ENCODE peak calls at places on chromosome 1, in six cellular contexts. S is stimulated activated CD8-positive, alpha-beta memory T cell treated with anti-CD3 and anti-CD28 coated beads, Interleukin-15, amount 100 ng/mL, for 1 hour; I is OCI-LY7; G is hippocampal formation; D is C1 segment of cervical spinal cord; C is brain pericyte. P is an unnamed sample.

GRCh38 chr1:218164111-218164929 is 120.8 kb upstream of the RRP15 start:
- DNase-seq in C (no peak), D (no peak), I (peak), S (no peak), G (no peak), P (peak)

GRCh38 chr1:101221945-101222429 is 14.8 kb upstream of the S1PR1 start:
- DNase-seq in S (no peak), C (no peak), G (no peak), D (no peak), I (peak), P (no peak)

GRCh38 chr1:32958827-32959226 is 5.8 kb downstream of the RNF19B start:
- DNase-seq in I (no peak), D (no peak), G (no peak), S (no peak), C (no peak), P (no peak)

GRCh38 chr1:2095981-2096736 is 45.9 kb downstream of the PRKCZ start:
- DNase-seq in D (no peak), S (no peak), C (no peak), G (no peak), I (no peak), P (no peak)

GRCh38 chr1:228144213-228145049 is 4.4 kb downstream of the GUK1 start:
- DNase-seq in I (no peak), D (no peak), G (no peak), C (no peak), S (no peak), P (no peak)

GRCh38 chr1:245370905-245371581 is 216.3 kb downstream of the KIF26B start:
- DNase-seq in I (no peak), G (no peak), C (no peak), D (no peak), S (no peak), P (no peak)

GRCh38 chr1:62389531-62389930 is 47.3 kb upstream of the USP1 start:
- DNase-seq in I (no peak), S (no peak), C (no peak), D (no peak), G (no peak), P (no peak)

GRCh38 chr1:171595324-171595723 is 26.7 kb upstream of the MYOCOS start:
- DNase-seq in G (no peak), S (no peak), I (no peak), D (no peak), C (no peak), P (no peak)

GRCh38 chr1:7292033-7292681 is 478.9 kb upstream of the VAMP3 start:
- DNase-seq in S (no peak), C (no peak), G (no peak), D (no peak), I (no peak), P (no peak)

GRCh38 chr1:226677121-226678020 is 61.7 kb downstream of the ITPKB start:
- DNase-seq in D (peak), I (peak), G (peak), S (peak), C (no peak), P (peak)

GRCh38 chr1:9275567-9276034 is 17.1 kb upstream of the SPSB1 start:
- DNase-seq in G (no peak), D (no peak), I (peak), S (peak), C (peak), P (no peak)

GRCh38 chr1:27618341-27619067 is 14.6 kb upstream of the AHDC1 start:
- DNase-seq in C (no peak), G (no peak), S (no peak), D (no peak), I (no peak), P (no peak)

GRCh38 chr1:200153277-200154055 is 126.0 kb downstream of the NR5A2 start:
- DNase-seq in C (no peak), I (peak), G (no peak), S (no peak), D (no peak), P (no peak)

GRCh38 chr1:33302325-33302724 is 18.6 kb downstream of the A3GALT2 start:
- DNase-seq in D (no peak), G (no peak), I (peak), S (no peak), C (no peak), P (no peak)

GRCh38 chr1:48571303-48571987 is 99.4 kb upstream of the SPATA6 start:
- DNase-seq in S (no peak), C (no peak), D (no peak), G (no peak), I (no peak), P (no peak)

GRCh38 chr1:155463865-155464264 is 98.7 kb downstream of the ASH1L start:
- DNase-seq in C (no peak), G (no peak), S (no peak), D (no peak), I (no peak), P (no peak)

GRCh38 chr1:30760596-30761311 is 3.2 kb upstream of the LAPTM5 start:
- DNase-seq in D (no peak), I (peak), S (no peak), G (no peak), C (no peak), P (no peak)

GRCh38 chr1:211606914-211607751 is 28.2 kb upstream of the SLC30A1 start:
- DNase-seq in G (peak), D (no peak), C (no peak), S (no peak), I (peak), P (no peak)

GRCh38 chr1:167064622-167065021 is 25.6 kb downstream of the GPA33 start:
- DNase-seq in D (no peak), I (no peak), C (no peak), S (no peak), G (no peak), P (no peak)

GRCh38 chr1:205507896-205508714 is 3.6 kb downstream of the CDK18 start:
- DNase-seq in D (no peak), G (no peak), C (no peak), S (no peak), I (no peak), P (no peak)

GRCh38 chr1:232933026-232933425 is 17.4 kb upstream of the NTPCR start:
- DNase-seq in G (no peak), I (no peak), C (no peak), S (no peak), D (no peak), P (no peak)

GRCh38 chr1:225896937-225897549 is 8.1 kb upstream of the LEFTY1 start:
- DNase-seq in G (no peak), D (no peak), C (no peak), I (peak), S (peak), P (peak)

GRCh38 chr1:37303884-37304574 is 170.4 kb upstream of the ZC3H12A start:
- DNase-seq in G (no peak), S (no peak), C (no peak), I (no peak), D (no peak), P (no peak)

GRCh38 chr1:199646761-199647160 is 380.7 kb upstream of the NR5A2 start:
- DNase-seq in D (no peak), C (no peak), G (no peak), I (no peak), S (no peak), P (peak)

GRCh38 chr1:92953491-92953890 is 7.8 kb downstream of the DIPK1A start:
- DNase-seq in G (no peak), C (no peak), I (peak), D (no peak), S (no peak), P (no peak)

GRCh38 chr1:98674075-98674781 is 12.7 kb downstream of the SNX7 start:
- DNase-seq in D (no peak), G (no peak), S (no peak), C (no peak), I (no peak), P (no peak)

P was measured in right lobe of liver.